ENCODE peak calls at places on chromosomes 7 and 10, in seven cellular contexts. One of them, this sample, is unnamed. For H3K4me1, the result is how much of the 10 kb centered on the place peaks cover.

GRCh38 chr10:85420501-85421191 is 945.9 kb downstream of the GRID1 start:
- DNase-seq in Caco-2: no peak
- DNase-seq in ovary: no peak
- DNase-seq in naive thymus-derived CD4-positive, alpha-beta T cell: no peak
- DNase-seq in SK-N-SH: no peak
- DNase-seq in spleen: no peak
- DNase-seq in cardiac muscle cell: no peak
- DNase-seq in this sample: no peak

GRCh38 chr10:123926401-123927264 is 35.0 kb upstream of the CPXM2 start:
- DNase-seq in ovary: no peak
- DNase-seq in SK-N-SH: no peak
- DNase-seq in Caco-2: no peak
- DNase-seq in naive thymus-derived CD4-positive, alpha-beta T cell: no peak
- DNase-seq in cardiac muscle cell: no peak
- DNase-seq in spleen: no peak
- DNase-seq in this sample: no peak

GRCh38 chr7:74226633-74227032 is 16.8 kb downstream of the LAT2 start:
- DNase-seq in spleen: peak
- DNase-seq in cardiac muscle cell: no peak
- DNase-seq in naive thymus-derived CD4-positive, alpha-beta T cell: no peak
- DNase-seq in SK-N-SH: no peak
- DNase-seq in Caco-2: no peak
- DNase-seq in ovary: no peak
- DNase-seq in this sample: no peak

GRCh38 chr10:110618206-110618605 is 25.9 kb upstream of the RBM20 start:
- DNase-seq in spleen: no peak
- DNase-seq in Caco-2: no peak
- DNase-seq in cardiac muscle cell: no peak
- DNase-seq in ovary: no peak
- DNase-seq in naive thymus-derived CD4-positive, alpha-beta T cell: no peak
- DNase-seq in SK-N-SH: no peak
- DNase-seq in this sample: no peak

GRCh38 chr7:93981480-93981874 is 22.7 kb downstream of the BET1 start:
- DNase-seq in Caco-2: no peak
- DNase-seq in naive thymus-derived CD4-positive, alpha-beta T cell: no peak
- DNase-seq in cardiac muscle cell: no peak
- DNase-seq in spleen: no peak
- DNase-seq in ovary: no peak
- DNase-seq in SK-N-SH: no peak
- DNase-seq in this sample: peak

GRCh38 chr10:102831322-102832071 is 5.7 kb downstream of the CYP17A1 start:
- DNase-seq in SK-N-SH: no peak
- DNase-seq in Caco-2: no peak
- DNase-seq in naive thymus-derived CD4-positive, alpha-beta T cell: no peak
- DNase-seq in ovary: peak
- DNase-seq in cardiac muscle cell: no peak
- DNase-seq in spleen: no peak
- DNase-seq in this sample: peak

GRCh38 chr10:120394446-120394845 is 62.6 kb upstream of the PLPP4 start:
- DNase-seq in ovary: no peak
- DNase-seq in naive thymus-derived CD4-positive, alpha-beta T cell: no peak
- DNase-seq in Caco-2: no peak
- DNase-seq in SK-N-SH: no peak
- DNase-seq in cardiac muscle cell: no peak
- DNase-seq in spleen: no peak
- DNase-seq in this sample: no peak

GRCh38 chr7:52689912-52690311 is 345.5 kb upstream of the POM121L12 start:
- DNase-seq in Caco-2: no peak
- DNase-seq in ovary: no peak
- DNase-seq in SK-N-SH: no peak
- DNase-seq in cardiac muscle cell: no peak
- DNase-seq in naive thymus-derived CD4-positive, alpha-beta T cell: no peak
- DNase-seq in spleen: no peak
- DNase-seq in this sample: no peak

GRCh38 chr7:81111358-81111757 is 192.5 kb upstream of the SEMA3C start:
- DNase-seq in ovary: no peak
- DNase-seq in Caco-2: no peak
- DNase-seq in cardiac muscle cell: no peak
- DNase-seq in naive thymus-derived CD4-positive, alpha-beta T cell: no peak
- DNase-seq in spleen: no peak
- DNase-seq in SK-N-SH: peak
- DNase-seq in this sample: no peak

GRCh38 chr7:129532375-129532774 is 30.0 kb downstream of the SMKR1 start:
- DNase-seq in cardiac muscle cell: no peak
- DNase-seq in spleen: peak
- DNase-seq in Caco-2: no peak
- DNase-seq in ovary: no peak
- DNase-seq in SK-N-SH: no peak
- DNase-seq in naive thymus-derived CD4-positive, alpha-beta T cell: no peak
- DNase-seq in this sample: no peak

GRCh38 chr7:116496653-116497052 is 2.9 kb upstream of the CAV2 start:
- DNase-seq in cardiac muscle cell: no peak
- DNase-seq in spleen: no peak
- DNase-seq in SK-N-SH: no peak
- DNase-seq in naive thymus-derived CD4-positive, alpha-beta T cell: no peak
- DNase-seq in ovary: no peak
- DNase-seq in Caco-2: no peak
- DNase-seq in this sample: no peak
- H3K4me1 ChIP-seq in cardiac muscle cell: under half
- H3K4me1 ChIP-seq in spleen: under half
- H3K4me1 ChIP-seq in SK-N-SH: under half
- H3K4me1 ChIP-seq in naive thymus-derived CD4-positive, alpha-beta T cell: under half
- H3K4me1 ChIP-seq in ovary: under half
- H3K4me1 ChIP-seq in Caco-2: under half
- H3K4me1 ChIP-seq in this sample: under half

GRCh38 chr7:55055479-55055878 is 36.7 kb downstream of the EGFR start:
- DNase-seq in ovary: no peak
- DNase-seq in Caco-2: no peak
- DNase-seq in SK-N-SH: no peak
- DNase-seq in naive thymus-derived CD4-positive, alpha-beta T cell: no peak
- DNase-seq in cardiac muscle cell: no peak
- DNase-seq in spleen: no peak
- DNase-seq in this sample: no peak
- H3K4me1 ChIP-seq in ovary: under half
- H3K4me1 ChIP-seq in Caco-2: under half
- H3K4me1 ChIP-seq in SK-N-SH: under half
- H3K4me1 ChIP-seq in naive thymus-derived CD4-positive, alpha-beta T cell: under half
- H3K4me1 ChIP-seq in cardiac muscle cell: under half
- H3K4me1 ChIP-seq in spleen: under half
- H3K4me1 ChIP-seq in this sample: under half

GRCh38 chr10:4101918-4102654 is 317.1 kb upstream of the KLF6 start:
- DNase-seq in naive thymus-derived CD4-positive, alpha-beta T cell: no peak
- DNase-seq in spleen: no peak
- DNase-seq in cardiac muscle cell: no peak
- DNase-seq in Caco-2: no peak
- DNase-seq in ovary: no peak
- DNase-seq in SK-N-SH: no peak
- DNase-seq in this sample: no peak
- H3K4me1 ChIP-seq in naive thymus-derived CD4-positive, alpha-beta T cell: under half
- H3K4me1 ChIP-seq in spleen: under half
- H3K4me1 ChIP-seq in cardiac muscle cell: under half
- H3K4me1 ChIP-seq in Caco-2: under half
- H3K4me1 ChIP-seq in ovary: under half
- H3K4me1 ChIP-seq in SK-N-SH: under half
- H3K4me1 ChIP-seq in this sample: under half

DNA sequence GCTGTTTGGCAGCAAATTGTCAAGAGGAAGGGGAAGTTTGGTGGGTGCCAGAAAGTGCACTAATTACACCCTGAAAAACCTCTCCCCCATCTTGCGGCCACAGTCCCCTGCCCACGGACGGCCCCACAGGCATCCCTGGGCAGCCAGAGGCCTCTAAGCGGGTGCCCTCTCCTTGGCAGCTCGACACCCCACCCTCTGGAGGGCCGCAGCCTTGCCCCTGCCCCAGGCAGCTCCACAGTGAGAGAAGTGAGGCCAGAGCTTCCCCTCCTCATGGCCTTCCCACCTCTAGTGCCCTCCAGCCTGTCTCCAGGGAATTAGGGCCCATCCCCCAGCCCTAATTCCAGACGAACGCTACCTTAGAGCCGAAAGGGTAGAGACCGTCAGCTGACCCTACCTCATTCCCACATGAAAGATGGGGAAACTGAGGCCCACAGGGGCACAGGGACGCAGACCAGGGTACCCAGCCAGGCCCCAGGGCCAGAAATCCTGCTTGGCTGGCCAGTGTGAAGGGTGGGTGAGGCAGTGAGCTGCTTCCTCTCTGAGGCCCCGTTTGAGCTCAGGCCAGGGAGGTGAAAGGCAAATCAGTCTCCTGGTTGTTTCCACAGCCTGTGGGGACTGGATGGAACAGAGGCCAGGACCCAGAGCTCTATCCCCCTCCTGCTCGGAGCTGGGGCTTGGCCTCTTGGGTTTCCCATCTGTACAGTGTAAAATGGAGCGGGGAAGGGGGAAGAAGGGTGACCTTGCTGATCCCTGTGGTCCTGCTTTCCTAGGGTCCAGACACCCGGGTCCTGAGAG is 10.0 kb downstream of the ZCCHC24 start:
- DNase-seq in naive thymus-derived CD4-positive, alpha-beta T cell: no peak
- DNase-seq in SK-N-SH: no peak
- DNase-seq in spleen: peak
- DNase-seq in cardiac muscle cell: peak
- DNase-seq in ovary: peak
- DNase-seq in Caco-2: no peak
- DNase-seq in this sample: no peak
- H3K4me1 ChIP-seq in naive thymus-derived CD4-positive, alpha-beta T cell: under half
- H3K4me1 ChIP-seq in SK-N-SH: under half
- H3K4me1 ChIP-seq in spleen: half or more
- H3K4me1 ChIP-seq in cardiac muscle cell: half or more
- H3K4me1 ChIP-seq in ovary: half or more
- H3K4me1 ChIP-seq in Caco-2: under half
- H3K4me1 ChIP-seq in this sample: under half

DNA sequence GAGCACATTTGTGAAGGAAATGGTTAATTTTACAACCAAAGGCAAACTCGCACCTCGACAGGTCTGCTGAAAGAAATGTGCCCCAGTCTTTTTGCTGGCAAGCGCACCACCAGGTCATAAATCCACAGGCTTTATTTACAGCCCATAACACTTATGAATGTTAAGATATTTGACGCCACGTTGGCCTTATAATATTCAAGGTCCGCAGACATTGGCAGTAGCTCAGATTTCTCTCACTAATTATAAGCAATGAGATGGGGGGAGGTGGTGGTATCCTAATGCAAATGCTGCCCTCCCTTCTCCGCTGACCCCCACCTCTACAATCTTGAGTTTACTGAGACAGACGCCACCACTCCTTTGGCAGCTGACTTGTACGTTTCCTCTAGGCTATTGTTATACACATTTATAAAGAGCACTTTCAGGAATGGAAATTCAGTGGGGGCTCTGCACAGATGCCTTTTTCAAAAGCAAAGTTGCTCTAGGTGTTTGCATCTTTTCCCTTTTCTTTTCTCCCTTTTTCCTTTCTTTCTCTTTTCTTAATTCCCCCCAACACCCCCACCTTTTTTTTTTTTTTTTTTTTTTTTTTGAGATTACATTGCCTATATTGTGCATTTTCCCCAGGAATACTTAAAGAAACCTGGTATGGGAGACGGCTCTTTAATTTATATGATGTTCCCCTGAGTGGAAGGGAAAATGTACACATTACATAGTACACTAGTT is 6.7 kb downstream of the TCF7L2 start:
- DNase-seq in Caco-2: no peak
- DNase-seq in cardiac muscle cell: no peak
- DNase-seq in SK-N-SH: no peak
- DNase-seq in naive thymus-derived CD4-positive, alpha-beta T cell: no peak
- DNase-seq in spleen: no peak
- DNase-seq in ovary: no peak
- DNase-seq in this sample: peak
- H3K4me1 ChIP-seq in Caco-2: half or more
- H3K4me1 ChIP-seq in cardiac muscle cell: half or more
- H3K4me1 ChIP-seq in SK-N-SH: half or more
- H3K4me1 ChIP-seq in naive thymus-derived CD4-positive, alpha-beta T cell: under half
- H3K4me1 ChIP-seq in spleen: half or more
- H3K4me1 ChIP-seq in ovary: under half
- H3K4me1 ChIP-seq in this sample: under half

GRCh38 chr7:130952477-130952876 is 218.5 kb upstream of the KLF14 start:
- DNase-seq in naive thymus-derived CD4-positive, alpha-beta T cell: no peak
- DNase-seq in Caco-2: no peak
- DNase-seq in cardiac muscle cell: no peak
- DNase-seq in SK-N-SH: no peak
- DNase-seq in spleen: no peak
- DNase-seq in ovary: no peak
- DNase-seq in this sample: no peak

GRCh38 chr7:130953193-130953592 is 219.2 kb upstream of the KLF14 start:
- DNase-seq in ovary: no peak
- DNase-seq in cardiac muscle cell: no peak
- DNase-seq in spleen: no peak
- DNase-seq in naive thymus-derived CD4-positive, alpha-beta T cell: no peak
- DNase-seq in SK-N-SH: no peak
- DNase-seq in Caco-2: no peak
- DNase-seq in this sample: no peak

GRCh38 chr7:130951303-130951975 is 217.4 kb upstream of the KLF14 start:
- DNase-seq in SK-N-SH: no peak
- DNase-seq in Caco-2: no peak
- DNase-seq in ovary: no peak
- DNase-seq in spleen: no peak
- DNase-seq in cardiac muscle cell: no peak
- DNase-seq in naive thymus-derived CD4-positive, alpha-beta T cell: no peak
- DNase-seq in this sample: no peak

GRCh38 chr7:130950741-130951140 is 216.7 kb upstream of the KLF14 start:
- DNase-seq in cardiac muscle cell: no peak
- DNase-seq in naive thymus-derived CD4-positive, alpha-beta T cell: no peak
- DNase-seq in spleen: no peak
- DNase-seq in ovary: no peak
- DNase-seq in SK-N-SH: no peak
- DNase-seq in Caco-2: no peak
- DNase-seq in this sample: no peak

GRCh38 chr7:130951976-130952313 is 217.9 kb upstream of the KLF14 start:
- DNase-seq in spleen: no peak
- DNase-seq in Caco-2: no peak
- DNase-seq in naive thymus-derived CD4-positive, alpha-beta T cell: no peak
- DNase-seq in cardiac muscle cell: no peak
- DNase-seq in ovary: no peak
- DNase-seq in SK-N-SH: no peak
- DNase-seq in this sample: no peak
- H3K4me1 ChIP-seq in spleen: half or more
- H3K4me1 ChIP-seq in Caco-2: under half
- H3K4me1 ChIP-seq in naive thymus-derived CD4-positive, alpha-beta T cell: half or more
- H3K4me1 ChIP-seq in cardiac muscle cell: under half
- H3K4me1 ChIP-seq in ovary: under half
- H3K4me1 ChIP-seq in SK-N-SH: under half
- H3K4me1 ChIP-seq in this sample: under half

This sample was measured in small intestine.